ENCODE peak calls at places on chromosomes 12 and 14, in four cellular contexts. One of them, this sample, is unnamed. For H3K4me1, the result is how much of the 10 kb centered on the place peaks cover.

GRCh38 chr12:131921866-131922769 is 7.0 kb upstream of the PUS1 start:
- DNase-seq in pancreas: no peak
- DNase-seq in cardiac muscle cell: no peak
- DNase-seq in left ventricle myocardium inferior: peak
- DNase-seq in this sample: no peak

GRCh38 chr14:31990959-31991541 is 86.1 kb upstream of the ARHGAP5 start:
- DNase-seq in pancreas: no peak
- DNase-seq in cardiac muscle cell: peak
- DNase-seq in left ventricle myocardium inferior: no peak
- DNase-seq in this sample: no peak

GRCh38 chr12:78269620-78270019 is 438.9 kb downstream of the NAV3 start:
- DNase-seq in left ventricle myocardium inferior: no peak
- DNase-seq in cardiac muscle cell: no peak
- DNase-seq in pancreas: no peak
- DNase-seq in this sample: no peak

GRCh38 chr14:75143761-75144527 is 17.1 kb upstream of the NEK9 start:
- DNase-seq in cardiac muscle cell: no peak
- DNase-seq in left ventricle myocardium inferior: no peak
- DNase-seq in pancreas: no peak
- DNase-seq in this sample: no peak

GRCh38 chr14:22837750-22838538 is 1.6 kb downstream of the MMP14 start:
- DNase-seq in left ventricle myocardium inferior: peak
- DNase-seq in cardiac muscle cell: peak
- DNase-seq in pancreas: peak
- DNase-seq in this sample: peak

GRCh38 chr12:23950011-23950774 is 723 bp upstream of the SOX5 start:
- DNase-seq in left ventricle myocardium inferior: no peak
- DNase-seq in pancreas: no peak
- DNase-seq in cardiac muscle cell: peak
- DNase-seq in this sample: no peak

GRCh38 chr14:51304956-51305355 is 64.9 kb downstream of the TMX1 start:
- DNase-seq in pancreas: no peak
- DNase-seq in left ventricle myocardium inferior: no peak
- DNase-seq in cardiac muscle cell: peak
- DNase-seq in this sample: no peak

GRCh38 chr12:110246690-110247339 is 34.2 kb upstream of the ATP2A2 start:
- DNase-seq in left ventricle myocardium inferior: no peak
- DNase-seq in pancreas: no peak
- DNase-seq in cardiac muscle cell: no peak
- DNase-seq in this sample: no peak

GRCh38 chr12:49944718-49945117 is 5.8 kb upstream of the AQP2 start:
- DNase-seq in left ventricle myocardium inferior: no peak
- DNase-seq in pancreas: no peak
- DNase-seq in cardiac muscle cell: no peak
- DNase-seq in this sample: no peak

GRCh38 chr12:113762849-113763816 is 203.0 kb downstream of the RBM19 start:
- DNase-seq in pancreas: no peak
- DNase-seq in cardiac muscle cell: no peak
- DNase-seq in left ventricle myocardium inferior: no peak
- DNase-seq in this sample: no peak

GRCh38 chr12:12684375-12685106 is 11.4 kb downstream of the GPR19 start:
- DNase-seq in pancreas: no peak
- DNase-seq in left ventricle myocardium inferior: no peak
- DNase-seq in cardiac muscle cell: peak
- DNase-seq in this sample: peak

GRCh38 chr14:44490966-44491365 is 16.1 kb downstream of the FSCB start:
- DNase-seq in cardiac muscle cell: no peak
- DNase-seq in left ventricle myocardium inferior: no peak
- DNase-seq in pancreas: no peak
- DNase-seq in this sample: no peak

GRCh38 chr12:29103539-29103974 is 45.5 kb upstream of the FAR2 start:
- DNase-seq in left ventricle myocardium inferior: no peak
- DNase-seq in cardiac muscle cell: no peak
- DNase-seq in pancreas: no peak
- DNase-seq in this sample: no peak

GRCh38 chr14:77296155-77296554 is 24.5 kb downstream of the POMT2 start:
- DNase-seq in pancreas: no peak
- DNase-seq in cardiac muscle cell: peak
- DNase-seq in left ventricle myocardium inferior: no peak
- DNase-seq in this sample: no peak

GRCh38 chr12:104750061-104750460 is 208.0 kb downstream of the SLC41A2 start:
- DNase-seq in cardiac muscle cell: peak
- DNase-seq in left ventricle myocardium inferior: no peak
- DNase-seq in pancreas: no peak
- DNase-seq in this sample: no peak

GRCh38 chr12:85821759-85822158 is 14.4 kb downstream of the RASSF9 start:
- DNase-seq in pancreas: no peak
- DNase-seq in cardiac muscle cell: no peak
- DNase-seq in left ventricle myocardium inferior: no peak
- DNase-seq in this sample: no peak

GRCh38 chr12:45105996-45106395 is 55.1 kb upstream of the DBX2 start:
- DNase-seq in left ventricle myocardium inferior: no peak
- DNase-seq in cardiac muscle cell: no peak
- DNase-seq in pancreas: no peak
- DNase-seq in this sample: no peak

GRCh38 chr14:41636492-41637392 is 30.1 kb downstream of the LRFN5 start:
- DNase-seq in pancreas: no peak
- DNase-seq in left ventricle myocardium inferior: no peak
- DNase-seq in cardiac muscle cell: peak
- DNase-seq in this sample: no peak

GRCh38 chr12:113467514-113468364 is 3.9 kb downstream of the LHX5 start:
- DNase-seq in left ventricle myocardium inferior: no peak
- DNase-seq in pancreas: peak
- DNase-seq in cardiac muscle cell: no peak
- DNase-seq in this sample: no peak

GRCh38 chr12:67446716-67447115 is 177.6 kb downstream of the CAND1 start:
- DNase-seq in pancreas: no peak
- DNase-seq in cardiac muscle cell: no peak
- DNase-seq in left ventricle myocardium inferior: no peak
- DNase-seq in this sample: no peak

GRCh38 chr12:56221233-56221756 is 427 bp downstream of the RNF41 start:
- DNase-seq in left ventricle myocardium inferior: peak
- DNase-seq in cardiac muscle cell: peak
- DNase-seq in pancreas: no peak
- DNase-seq in this sample: peak

GRCh38 chr14:96920820-96921219 is 123.6 kb downstream of the VRK1 start:
- DNase-seq in pancreas: no peak
- DNase-seq in cardiac muscle cell: no peak
- DNase-seq in left ventricle myocardium inferior: no peak
- DNase-seq in this sample: no peak

GRCh38 chr12:110743571-110744093 is 941 bp upstream of the PPP1CC start:
- DNase-seq in left ventricle myocardium inferior: peak
- DNase-seq in cardiac muscle cell: peak
- DNase-seq in pancreas: peak
- DNase-seq in this sample: peak

GRCh38 chr12:90978117-90978770 is 23.3 kb upstream of the CCER1 start:
- DNase-seq in cardiac muscle cell: peak
- DNase-seq in pancreas: no peak
- DNase-seq in left ventricle myocardium inferior: no peak
- DNase-seq in this sample: no peak

GRCh38 chr12:49863946-49864816 is 21.3 kb upstream of the BCDIN3D start:
- DNase-seq in cardiac muscle cell: no peak
- DNase-seq in left ventricle myocardium inferior: no peak
- DNase-seq in pancreas: no peak
- DNase-seq in this sample: no peak

GRCh38 chr12:81797100-81797499 is 38.0 kb upstream of the PPFIA2 start:
- DNase-seq in left ventricle myocardium inferior: no peak
- DNase-seq in pancreas: no peak
- DNase-seq in cardiac muscle cell: peak
- DNase-seq in this sample: no peak

GRCh38 chr12:80195143-80195726 is 95.9 kb downstream of the OTOGL start:
- DNase-seq in pancreas: no peak
- DNase-seq in left ventricle myocardium inferior: no peak
- DNase-seq in cardiac muscle cell: peak
- DNase-seq in this sample: no peak

GRCh38 chr14:81125536-81125935 is 95.2 kb downstream of the GTF2A1 start:
- DNase-seq in left ventricle myocardium inferior: no peak
- DNase-seq in cardiac muscle cell: no peak
- DNase-seq in pancreas: no peak
- DNase-seq in this sample: no peak

GRCh38 chr12:62190921-62191746 is 69.1 kb upstream of the USP15 start:
- DNase-seq in pancreas: peak
- DNase-seq in left ventricle myocardium inferior: peak
- DNase-seq in cardiac muscle cell: no peak
- DNase-seq in this sample: peak

GRCh38 chr12:19440916-19441315 is 1.6 kb downstream of the AEBP2 start:
- DNase-seq in cardiac muscle cell: peak
- DNase-seq in left ventricle myocardium inferior: no peak
- DNase-seq in pancreas: no peak
- DNase-seq in this sample: no peak

GRCh38 chr12:122449317-122449716 is 26.8 kb upstream of the CLIP1 start:
- DNase-seq in left ventricle myocardium inferior: no peak
- DNase-seq in pancreas: peak
- DNase-seq in cardiac muscle cell: peak
- DNase-seq in this sample: no peak

GRCh38 chr12:46916796-46917419 is 91.1 kb upstream of the SLC38A4 start:
- DNase-seq in left ventricle myocardium inferior: no peak
- DNase-seq in pancreas: no peak
- DNase-seq in cardiac muscle cell: no peak
- DNase-seq in this sample: no peak

GRCh38 chr14:75547552-75548250 is 25.4 kb downstream of the BATF start:
- DNase-seq in cardiac muscle cell: no peak
- DNase-seq in pancreas: no peak
- DNase-seq in left ventricle myocardium inferior: no peak
- DNase-seq in this sample: no peak

GRCh38 chr12:75684678-75685620 is 173.5 kb upstream of the KRR1 start:
- DNase-seq in pancreas: no peak
- DNase-seq in left ventricle myocardium inferior: no peak
- DNase-seq in cardiac muscle cell: peak
- DNase-seq in this sample: no peak

GRCh38 chr14:67738740-67739504 is 37.2 kb downstream of the RDH12 start:
- DNase-seq in pancreas: no peak
- DNase-seq in cardiac muscle cell: peak
- DNase-seq in left ventricle myocardium inferior: peak
- DNase-seq in this sample: peak

GRCh38 chr12:63918788-63919300 is 74.3 kb downstream of the SRGAP1 start:
- DNase-seq in left ventricle myocardium inferior: no peak
- DNase-seq in pancreas: no peak
- DNase-seq in cardiac muscle cell: peak
- DNase-seq in this sample: no peak

GRCh38 chr14:79568566-79568965 is 642.7 kb downstream of the DIO2 start:
- DNase-seq in cardiac muscle cell: peak
- DNase-seq in left ventricle myocardium inferior: no peak
- DNase-seq in pancreas: no peak
- DNase-seq in this sample: no peak

GRCh38 chr12:93684716-93685115 is 7.5 kb downstream of the CRADD start:
- DNase-seq in left ventricle myocardium inferior: no peak
- DNase-seq in cardiac muscle cell: no peak
- DNase-seq in pancreas: no peak
- DNase-seq in this sample: no peak

GRCh38 chr14:54105406-54105805 is 148.8 kb upstream of the BMP4 start:
- DNase-seq in pancreas: no peak
- DNase-seq in cardiac muscle cell: no peak
- DNase-seq in left ventricle myocardium inferior: no peak
- DNase-seq in this sample: no peak

DNA sequence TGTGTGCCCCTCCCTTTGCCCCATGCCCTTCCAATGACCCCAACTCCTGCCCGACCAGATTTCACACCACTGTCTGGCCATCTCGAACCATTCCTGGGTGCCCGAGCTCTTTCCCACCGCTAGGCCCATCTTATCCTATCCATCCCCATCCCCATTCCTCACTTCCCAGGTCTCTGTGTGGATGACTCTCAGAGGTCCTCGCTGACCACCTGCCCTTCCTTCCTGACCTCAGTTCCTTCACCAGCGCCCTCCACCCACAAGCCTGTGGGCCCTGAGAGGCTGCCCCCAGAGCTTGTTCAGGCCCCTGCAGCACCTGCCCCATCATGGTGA is 49.1 kb downstream of the CYP46A1 start:
- DNase-seq in pancreas: no peak
- DNase-seq in cardiac muscle cell: no peak
- DNase-seq in left ventricle myocardium inferior: no peak
- DNase-seq in this sample: no peak
- H3K4me1 ChIP-seq in pancreas: under half
- H3K4me1 ChIP-seq in cardiac muscle cell: under half
- H3K4me1 ChIP-seq in left ventricle myocardium inferior: half or more
- H3K4me1 ChIP-seq in this sample: under half

DNA sequence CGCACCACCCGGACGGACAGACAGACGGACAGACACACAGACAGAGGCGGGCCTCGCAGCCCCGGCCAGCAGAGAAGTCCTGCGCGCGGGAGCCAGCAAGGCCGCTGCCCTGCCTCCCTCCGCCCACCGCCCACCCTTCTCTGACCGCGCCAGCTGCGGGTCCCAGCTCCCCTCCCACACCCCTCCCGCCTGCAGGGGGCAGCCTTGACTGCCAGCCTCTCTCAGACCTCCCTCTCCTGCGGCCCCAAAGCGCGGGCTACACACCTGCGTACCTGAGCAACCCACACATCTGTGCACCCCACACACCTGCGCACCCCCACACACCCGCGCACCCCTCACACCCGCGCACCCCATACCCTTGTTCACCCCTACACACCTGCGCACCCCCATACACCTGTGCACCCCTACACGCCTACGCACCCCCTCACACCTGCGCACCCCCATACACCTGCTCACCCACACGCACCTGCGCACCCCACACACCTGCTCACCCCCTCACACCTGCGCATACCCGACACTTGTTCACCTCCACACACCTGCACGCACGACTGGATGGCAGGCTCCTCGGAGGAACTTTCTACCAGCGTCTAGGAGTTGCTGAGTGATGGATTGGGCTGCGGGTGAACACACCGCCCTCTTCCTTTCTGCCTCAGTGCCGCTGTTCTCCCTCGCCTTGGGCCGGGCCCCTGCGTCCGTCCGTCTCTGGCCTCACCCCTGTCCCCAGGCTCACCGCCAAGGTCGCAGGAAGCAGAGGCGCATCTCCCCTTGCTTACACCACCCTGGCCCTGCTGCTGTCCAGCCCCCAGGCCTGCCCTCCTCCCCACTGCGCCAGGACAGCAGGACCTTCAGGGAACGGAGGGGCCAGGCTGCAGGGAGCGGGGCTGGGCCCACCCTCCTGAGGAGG is 20.8 kb upstream of the TMEM106C start:
- DNase-seq in left ventricle myocardium inferior: no peak
- DNase-seq in pancreas: peak
- DNase-seq in cardiac muscle cell: peak
- DNase-seq in this sample: peak
- TF ChIP-seq CTCF in left ventricle myocardium inferior: no peak
- TF ChIP-seq CTCF in pancreas: no peak
- TF ChIP-seq CTCF in cardiac muscle cell: peak
- TF ChIP-seq CTCF in this sample: no peak

GRCh38 chr14:21768875-21769257 is 95.2 kb upstream of the OR4E1 start:
- DNase-seq in cardiac muscle cell: no peak
- DNase-seq in pancreas: no peak
- DNase-seq in left ventricle myocardium inferior: no peak
- DNase-seq in this sample: no peak

GRCh38 chr14:21771671-21772070 is 98.1 kb upstream of the OR4E1 start:
- DNase-seq in left ventricle myocardium inferior: no peak
- DNase-seq in cardiac muscle cell: no peak
- DNase-seq in pancreas: no peak
- DNase-seq in this sample: no peak

GRCh38 chr14:21768116-21768874 is 94.7 kb upstream of the OR4E1 start:
- DNase-seq in left ventricle myocardium inferior: no peak
- DNase-seq in cardiac muscle cell: peak
- DNase-seq in pancreas: no peak
- DNase-seq in this sample: no peak
- H3K4me3 ChIP-seq in left ventricle myocardium inferior: no peak
- H3K4me3 ChIP-seq in cardiac muscle cell: no peak
- H3K4me3 ChIP-seq in pancreas: no peak
- H3K4me3 ChIP-seq in this sample: no peak

GRCh38 chr12:89234324-89235114 is 117.8 kb downstream of the DUSP6 start:
- DNase-seq in left ventricle myocardium inferior: no peak
- DNase-seq in pancreas: no peak
- DNase-seq in cardiac muscle cell: no peak
- DNase-seq in this sample: no peak
- H3K4me1 ChIP-seq in left ventricle myocardium inferior: under half
- H3K4me1 ChIP-seq in pancreas: under half
- H3K4me1 ChIP-seq in cardiac muscle cell: under half
- H3K4me1 ChIP-seq in this sample: under half

This sample was measured in psoas muscle.